ENCODE peak calls at places on chromosomes 11 and 22, in four cellular contexts. Q is hepatocyte, M is heart left ventricle, K is H9. E is an unnamed sample.

GRCh38 chr11:105236631-105237030 is 97.1 kb upstream of the CARD18 start:
- DNase-seq in Q (no peak), M (no peak), K (no peak), E (no peak)

GRCh38 chr11:64877390-64878222 is 815 bp downstream of the EHD1 start:
- DNase-seq in Q (no peak), M (no peak), K (no peak), E (no peak)

GRCh38 chr11:40338739-40339138 is 1120.7 kb downstream of the LRRC4C start:
- DNase-seq in Q (no peak), M (no peak), K (no peak), E (peak; percentile 13)

GRCh38 chr11:80523057-80523456 is 1082.2 kb upstream of the TENM4 start:
- DNase-seq in Q (no peak), M (no peak), K (no peak), E (no peak)

GRCh38 chr22:31654408-31654807 is 7.6 kb downstream of the PISD start:
- DNase-seq in Q (no peak), M (no peak), K (no peak), E (no peak)

GRCh38 chr22:20290578-20291248 is 22.6 kb upstream of the RTN4R start:
- DNase-seq in Q (no peak), M (no peak), K (no peak), E (no peak)

GRCh38 chr11:86954288-86955110 is 696 bp downstream of the FZD4 start:
- DNase-seq in Q (no peak), M (peak; percentile 45), K (peak; percentile 64), E (peak; percentile 6)

GRCh38 chr11:128908391-128909246 is 17.5 kb downstream of the KCNJ5 start:
- DNase-seq in Q (peak; percentile 47), M (peak; percentile 83), K (no peak), E (peak; percentile 88)

GRCh38 chr11:58928082-58928574 is 11.2 kb upstream of the GLYATL1 start:
- DNase-seq in Q (peak; percentile 43), M (no peak), K (no peak), E (no peak)

GRCh38 chr22:30024231-30024630 is 56.0 kb upstream of the HORMAD2 start:
- DNase-seq in Q (no peak), M (no peak), K (no peak), E (no peak)

GRCh38 chr11:22193348-22194051 is 615 bp downstream of the ANO5 start:
- DNase-seq in Q (peak; percentile 50), M (peak; percentile 31), K (peak; percentile 68), E (no peak)

GRCh38 chr11:118341749-118342489 is 586 bp downstream of the CD3D start:
- DNase-seq in Q (no peak), M (no peak), K (no peak), E (no peak)

GRCh38 chr11:118340437-118340836 is 2.1 kb downstream of the CD3D start:
- DNase-seq in Q (no peak), M (no peak), K (no peak), E (no peak)

GRCh38 chr11:118342503-118343161 is at the start of gene CD3D:
- DNase-seq in Q (no peak), M (no peak), K (no peak), E (no peak)

GRCh38 chr11:118338637-118339061 is 3.9 kb downstream of the CD3D start:
- DNase-seq in Q (peak; percentile 81), M (peak; percentile 52), K (no peak), E (no peak)

GRCh38 chr11:118339281-118340045 is 3.0 kb downstream of the CD3D start:
- DNase-seq in Q (no peak), M (no peak), K (no peak), E (no peak)
- H3K27ac ChIP-seq in Q (peak overlapping the region; percentile 92), M (no peak overlapping the region), K (no peak overlapping the region), E (no peak overlapping the region)

GRCh38 chr11:62055970-62056369 is 67.8 kb upstream of the INCENP start:
- DNase-seq in Q (no peak), M (no peak), K (no peak), E (no peak)

GRCh38 chr11:62062223-62062861 is 61.5 kb upstream of the INCENP start:
- DNase-seq in Q (no peak), M (no peak), K (no peak), E (no peak)

GRCh38 chr11:62064221-62064620 is 59.6 kb upstream of the INCENP start:
- DNase-seq in Q (no peak), M (no peak), K (no peak), E (no peak)

GRCh38 chr11:62057069-62057468 is 66.7 kb upstream of the INCENP start:
- DNase-seq in Q (no peak), M (no peak), K (no peak), E (no peak)

DNA sequence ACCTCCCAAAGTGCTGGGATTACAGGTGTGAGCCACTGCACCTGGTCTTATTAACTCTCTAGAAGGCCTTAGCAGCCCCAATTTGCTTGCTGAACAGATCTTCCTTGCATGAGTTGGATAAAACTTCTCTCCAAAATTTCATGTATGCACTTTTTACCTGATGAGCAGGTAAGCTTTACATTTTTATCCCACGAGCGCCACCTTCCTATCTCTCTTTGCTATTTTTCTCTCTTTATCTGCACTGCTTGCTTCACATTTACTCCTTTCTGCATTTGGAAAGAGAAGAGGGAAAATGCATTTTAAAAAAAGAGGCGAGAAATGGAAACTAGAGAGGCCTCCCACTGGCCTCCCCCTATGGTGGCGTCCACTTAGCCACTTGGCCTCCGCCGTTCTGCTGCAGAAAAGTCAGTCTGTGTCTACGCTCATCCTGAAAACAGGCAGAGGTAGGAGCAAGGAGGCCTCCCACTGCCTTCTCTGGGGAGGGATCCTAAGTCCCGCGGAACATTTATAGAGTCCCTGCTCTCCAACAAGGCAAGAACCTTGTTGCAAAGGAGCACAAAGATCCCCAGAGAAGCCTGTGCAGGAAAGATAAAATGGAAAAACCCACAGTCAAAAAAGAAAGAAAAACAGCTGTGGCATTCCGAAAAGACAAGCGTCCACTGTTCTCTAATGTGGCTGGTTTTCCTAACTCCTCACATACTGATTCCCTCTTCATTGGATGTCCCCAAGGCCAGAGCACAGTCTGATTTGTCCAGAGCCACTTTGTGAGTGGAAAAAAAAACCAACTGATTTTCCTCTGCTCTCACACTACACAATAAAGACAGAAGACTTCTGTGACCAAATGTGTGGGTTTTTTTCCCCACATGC is 62.2 kb upstream of the INCENP start:
- DNase-seq in Q (peak; percentile 24), M (no peak), K (no peak), E (peak; percentile 32)
- TF ChIP-seq CTCF in Q (peak; percentile 38), M (peak; percentile 13), K (peak; percentile 57), E (peak; percentile 26)

GRCh38 chr11:1263036-1263435 is 40.2 kb downstream of the MUC5B start:
- DNase-seq in Q (no peak), M (no peak), K (no peak), E (peak; percentile 6)

GRCh38 chr11:1261241-1262071 is 38.6 kb downstream of the MUC5B start:
- DNase-seq in Q (no peak), M (no peak), K (no peak), E (no peak)

GRCh38 chr11:1260620-1261019 is 37.8 kb downstream of the MUC5B start:
- DNase-seq in Q (no peak), M (no peak), K (no peak), E (no peak)

GRCh38 chr11:1260023-1260501 is 37.2 kb downstream of the MUC5B start:
- DNase-seq in Q (peak; percentile 54), M (no peak), K (peak; percentile 57), E (peak; percentile 77)

GRCh38 chr11:1262172-1263006 is 39.5 kb downstream of the MUC5B start:
- DNase-seq in Q (peak; percentile 94), M (peak; percentile 94), K (peak; percentile 95), E (peak; percentile 88)
- H3K27ac ChIP-seq in Q (peak overlapping the region; percentile 73), M (peak overlapping the region; percentile 65), K (no peak overlapping the region), E (peak overlapping the region; percentile 86)

DNA sequence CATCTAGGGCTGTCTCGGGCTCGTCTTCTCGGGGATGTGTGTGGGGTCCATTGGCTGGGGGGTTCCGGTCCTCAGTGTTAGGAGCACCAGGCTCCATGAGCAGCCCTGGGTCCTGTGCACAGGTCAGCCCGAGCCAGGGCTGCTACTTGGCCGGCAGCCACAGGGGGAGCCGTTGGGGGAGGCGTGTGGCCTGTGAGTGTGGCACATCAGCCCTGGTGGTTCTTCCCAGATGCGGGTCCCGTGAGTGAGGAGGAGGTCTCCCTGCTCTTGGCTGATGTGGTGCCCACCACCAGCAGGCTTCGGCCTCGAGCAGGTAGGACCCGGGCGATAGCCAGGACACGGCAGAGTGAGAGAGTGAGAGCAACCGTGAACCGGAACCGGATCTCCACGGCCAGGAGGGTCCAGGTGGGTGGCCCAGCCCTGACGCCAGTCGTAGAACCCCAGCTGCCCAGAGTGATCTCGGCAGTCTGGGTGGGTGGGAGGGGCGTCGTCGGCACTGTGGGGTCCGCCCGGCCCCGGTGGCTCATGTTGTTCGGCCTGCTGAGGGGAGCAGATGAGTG is 18.5 kb downstream of the IRF7 start:
- DNase-seq in Q (no peak), M (no peak), K (peak; percentile 69), E (no peak)
- TF ChIP-seq CTCF in Q (no peak), M (no peak), K (peak; percentile 62), E (no peak)

GRCh38 chr11:63870351-63871197 is 31.7 kb downstream of the MARK2 start:
- DNase-seq in Q (no peak), M (no peak), K (no peak), E (no peak)
- H3K27ac ChIP-seq in Q (peak overlapping the region; percentile 37), M (no peak overlapping the region), K (no peak overlapping the region), E (peak overlapping the region; percentile 47)

DNA sequence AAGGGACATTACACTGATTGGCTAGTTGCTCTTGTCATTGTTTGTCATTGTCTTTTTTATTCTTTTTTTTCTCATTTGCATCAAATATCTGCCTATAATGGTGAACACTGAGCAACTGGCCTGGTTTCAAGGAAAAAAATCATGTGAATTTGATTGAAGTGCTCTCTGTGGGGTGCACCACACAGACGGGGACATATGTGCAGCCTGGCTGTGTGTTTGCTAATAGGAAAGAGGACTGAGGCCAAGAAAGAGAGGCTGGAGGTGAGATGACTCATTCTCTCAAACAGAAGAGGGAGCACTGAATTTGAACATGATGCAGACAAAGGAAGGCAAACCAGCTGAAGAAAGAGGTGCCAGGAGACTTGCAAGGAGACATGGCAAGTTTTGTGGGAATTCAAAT is 684.9 kb upstream of the CCDC90B start:
- DNase-seq in Q (no peak), M (no peak), K (no peak), E (no peak)
- TF ChIP-seq CTCF in Q (no peak), M (no peak), K (no peak), E (no peak)

GRCh38 chr11:111562692-111563389 is 22.3 kb downstream of the LAYN start:
- DNase-seq in Q (no peak), M (no peak), K (no peak), E (no peak)

GRCh38 chr11:111561306-111561705 is 20.8 kb downstream of the LAYN start:
- DNase-seq in Q (no peak), M (no peak), K (no peak), E (no peak)

GRCh38 chr11:111560785-111561184 is 20.3 kb downstream of the LAYN start:
- DNase-seq in Q (no peak), M (no peak), K (no peak), E (no peak)

GRCh38 chr11:111559791-111560190 is 19.3 kb downstream of the LAYN start:
- DNase-seq in Q (no peak), M (no peak), K (no peak), E (no peak)

GRCh38 chr11:111561801-111562325 is 21.3 kb downstream of the LAYN start:
- DNase-seq in Q (no peak), M (no peak), K (no peak), E (peak; percentile 57)
- H3K27ac ChIP-seq in Q (no peak overlapping the region), M (no peak overlapping the region), K (no peak overlapping the region), E (no peak overlapping the region)

GRCh38 chr11:134634897-134635831 is 223.1 kb upstream of the B3GAT1 start:
- DNase-seq in Q (peak; percentile 41), M (no peak), K (no peak), E (no peak)
- TF ChIP-seq CTCF in Q (peak; percentile 23), M (no peak), K (peak; percentile 42), E (no peak)